ENCODE peak calls at places on chromosome 12, in ten cellular contexts. R, Q, I, W, F, P, S, A, O and M are unnamed samples.

GRCh38 chr12:127888948-127889347 is 378.0 kb upstream of the TMEM132C start:
- DNase-seq in A (no peak), S (no peak), Q (peak), I (no peak), F (no peak), O (no peak), W (no peak), R (no peak), P (no peak), M (no peak)

GRCh38 chr12:103530352-103530751 is 34.6 kb upstream of the C12orf42 start:
- DNase-seq in I (no peak), R (peak), A (no peak), S (no peak), W (no peak), O (no peak), P (no peak), F (no peak), Q (no peak), M (no peak)

GRCh38 chr12:15688838-15689237 is 100.3 kb downstream of the EPS8 start:
- DNase-seq in F (no peak), S (no peak), A (no peak), P (no peak), I (no peak), O (no peak), Q (no peak), R (peak), W (no peak), M (no peak)

GRCh38 chr12:67626156-67626555 is 22.4 kb upstream of the DYRK2 start:
- DNase-seq in F (no peak), A (no peak), I (no peak), W (no peak), P (no peak), Q (no peak), R (no peak), O (no peak), S (no peak), M (no peak)

GRCh38 chr12:91191516-91192111 is 9.0 kb upstream of the DCN start:
- DNase-seq in O (no peak), F (no peak), A (no peak), W (no peak), S (no peak), P (no peak), I (no peak), R (no peak), Q (no peak), M (no peak)

GRCh38 chr12:104684884-104685283 is 228.1 kb downstream of the CHST11 start:
- DNase-seq in P (no peak), S (no peak), Q (no peak), W (no peak), I (no peak), R (no peak), O (no peak), F (no peak), A (no peak), M (no peak)

GRCh38 chr12:113271853-113272561 is 50.7 kb downstream of the TPCN1 start:
- DNase-seq in S (no peak), F (no peak), Q (peak), P (no peak), O (peak), A (no peak), I (no peak), W (no peak), R (peak), M (peak)

GRCh38 chr12:95262808-95263207 is 45.2 kb downstream of the VEZT start:
- DNase-seq in F (no peak), Q (no peak), P (no peak), W (no peak), S (no peak), O (no peak), A (no peak), I (no peak), R (no peak), M (no peak)

DNA sequence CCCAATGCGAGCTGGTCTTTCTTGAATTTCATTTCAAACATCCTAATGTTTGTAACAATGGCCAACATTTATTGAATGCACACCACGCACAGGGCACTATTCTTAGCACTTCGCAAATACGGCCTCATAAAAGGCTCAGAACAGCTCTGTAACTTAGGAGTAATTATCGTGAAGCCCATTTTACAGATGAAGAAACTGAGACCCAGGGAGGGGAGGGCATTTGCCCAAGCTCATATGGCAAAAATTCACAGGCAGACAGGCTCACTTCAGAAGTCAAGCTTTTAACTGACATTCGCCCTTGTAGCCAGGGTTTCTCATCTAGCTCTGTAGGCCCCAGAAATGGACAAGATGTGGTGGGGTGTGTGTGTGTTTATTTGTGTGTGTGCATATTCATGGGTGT is 60.3 kb upstream of the TBX3 start:
- DNase-seq in W (no peak), P (no peak), O (no peak), I (no peak), F (no peak), S (no peak), R (no peak), A (no peak), Q (no peak), M (no peak)
- H3K27ac ChIP-seq in W (no peak), P (no peak), O (no peak), I (no peak), F (no peak), S (no peak), R (no peak), A (no peak), Q (no peak), M (no peak)

GRCh38 chr12:69239922-69240624 is 704 bp downstream of the CPSF6 start:
- DNase-seq in Q (peak), P (peak), A (peak), S (peak), R (peak), O (peak), I (no peak), F (no peak), W (peak), M (peak)

GRCh38 chr12:69239286-69239921 is at the start of gene CPSF6:
- DNase-seq in O (peak), Q (peak), S (peak), W (peak), I (peak), P (peak), R (peak), A (peak), F (peak), M (peak)

GRCh38 chr12:69238589-69239285 is 632 bp upstream of the CPSF6 start:
- DNase-seq in R (no peak), W (no peak), I (no peak), P (no peak), F (no peak), Q (no peak), A (no peak), O (no peak), S (no peak), M (no peak)

GRCh38 chr12:69241444-69242092 is 2.2 kb downstream of the CPSF6 start:
- DNase-seq in P (no peak), I (no peak), F (no peak), Q (no peak), S (no peak), A (no peak), O (no peak), R (no peak), W (no peak), M (no peak)

GRCh38 chr12:69240625-69240984 is 1.2 kb downstream of the CPSF6 start:
- DNase-seq in Q (no peak), S (peak), W (no peak), R (peak), F (no peak), I (no peak), O (no peak), A (no peak), P (no peak), M (no peak)
- H3K27ac ChIP-seq in Q (peak), S (peak), W (peak), R (peak), F (no peak), I (peak), O (peak), A (peak), P (peak), M (peak)

GRCh38 chr12:5258498-5258897 is 173.4 kb upstream of the NTF3 start:
- DNase-seq in A (no peak), S (no peak), O (no peak), R (no peak), I (no peak), P (no peak), Q (peak), F (no peak), W (no peak), M (no peak)
- H3K27ac ChIP-seq in A (no peak), S (no peak), O (no peak), R (no peak), I (no peak), P (no peak), Q (no peak), F (no peak), W (no peak), M (no peak)

DNA sequence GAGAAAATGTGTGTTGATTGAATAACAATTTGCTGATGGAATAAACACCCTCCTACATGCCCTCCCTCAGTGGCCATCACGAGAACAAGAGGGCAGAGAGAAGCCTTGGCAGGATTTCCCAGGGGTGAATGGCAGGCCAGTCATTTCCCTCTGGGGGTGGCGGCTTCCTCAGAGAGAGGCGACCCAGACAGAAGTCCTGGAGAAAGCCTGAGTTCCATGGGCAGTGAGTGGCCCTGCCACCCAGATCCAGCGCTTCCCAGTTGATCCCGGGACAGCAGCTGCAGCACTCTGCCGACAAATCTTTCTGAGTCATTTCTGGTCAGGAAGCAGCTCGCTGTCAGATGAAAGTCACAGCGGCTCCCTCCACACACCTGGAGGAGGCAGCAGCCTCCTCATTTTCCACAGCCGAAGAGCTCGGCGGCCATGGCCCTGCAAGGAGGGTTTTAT is 123.0 kb downstream of the SCARB1 start:
- DNase-seq in P (peak), Q (no peak), O (no peak), R (no peak), A (no peak), F (no peak), I (peak), S (no peak), W (no peak), M (no peak)
- H3K27ac ChIP-seq in P (peak), Q (peak), O (peak), R (no peak), A (peak), F (peak), I (peak), S (no peak), W (peak), M (peak)

GRCh38 chr12:52298677-52299076 is 7.3 kb upstream of the KRT81 start:
- DNase-seq in I (no peak), P (no peak), R (no peak), O (no peak), S (no peak), W (no peak), Q (no peak), F (no peak), A (no peak), M (no peak)
- H3K27ac ChIP-seq in I (no peak), P (no peak), R (no peak), O (no peak), S (no peak), W (no peak), Q (no peak), F (no peak), A (no peak), M (no peak)

DNA sequence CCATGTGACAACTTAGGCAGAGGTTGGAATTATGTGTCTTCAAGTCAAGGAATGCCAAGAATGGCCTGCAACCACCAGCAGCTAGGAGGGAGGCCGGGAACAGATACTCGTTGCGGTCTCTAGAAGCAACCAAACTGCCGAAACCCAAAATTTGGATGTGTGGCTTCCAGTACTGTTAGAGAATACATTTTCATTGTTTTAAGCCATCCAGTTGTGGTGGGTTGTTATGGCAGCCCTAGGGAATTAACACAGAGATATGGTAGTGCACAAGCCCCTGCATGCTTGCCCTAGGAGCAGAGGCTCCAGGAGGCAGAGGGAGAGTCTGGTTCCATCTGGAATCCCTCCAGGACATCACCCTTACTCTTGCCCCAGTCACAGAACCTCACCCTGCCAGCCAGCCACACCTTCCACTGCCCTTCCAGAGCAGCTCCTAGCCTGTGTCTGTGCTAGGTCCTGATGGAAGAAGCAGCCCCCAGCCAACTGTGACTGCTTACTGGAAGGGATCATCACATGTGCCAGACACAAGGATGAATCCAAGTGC is 19.5 kb downstream of the PITPNM2 start:
- DNase-seq in F (no peak), Q (no peak), P (no peak), I (no peak), O (no peak), S (no peak), W (no peak), A (no peak), R (no peak), M (no peak)
- H3K27ac ChIP-seq in F (no peak), Q (no peak), P (no peak), I (no peak), O (no peak), S (no peak), W (peak), A (peak), R (no peak), M (peak)